ENCODE peak calls at places on chromosomes 2 and 18, in six cellular contexts. G is stimulated activated CD4-positive, alpha-beta T cell treated with anti-CD3 and anti-CD28 coated beads, Interleukin-4, amount 100 ng/mL, for 24 hours; F is AG10803; K is Calu3; W is activated T-cell treated with anti-CD3 and anti-CD28 coated beads for 24 hours; A is glutamatergic neuron. T is an unnamed sample.

GRCh38 chr2:118614856-118615255 is 232.6 kb downstream of the EN1 start:
- DNase-seq in A (no peak), G (no peak), F (peak; percentile 90), K (no peak), W (no peak), T (peak; percentile 61)

GRCh38 chr2:2919574-2920365 is 457.8 kb downstream of the EIPR1 start:
- DNase-seq in G (no peak), W (no peak), A (peak; percentile 85), F (no peak), K (no peak), T (no peak)

GRCh38 chr2:165435611-165436010 is 33.9 kb upstream of the CSRNP3 start:
- DNase-seq in F (no peak), G (no peak), W (no peak), A (no peak), K (no peak), T (no peak)

GRCh38 chr2:95054016-95054415 is 28.5 kb downstream of the MAL start:
- DNase-seq in A (no peak), K (no peak), F (no peak), W (no peak), G (no peak), T (no peak)

GRCh38 chr2:134228493-134228903 is 25.4 kb upstream of the MGAT5 start:
- DNase-seq in W (no peak), A (no peak), K (peak; percentile 50), G (no peak), F (no peak), T (no peak)

GRCh38 chr2:5507374-5507773 is 184.8 kb upstream of the SOX11 start:
- DNase-seq in G (no peak), A (no peak), K (no peak), W (no peak), F (no peak), T (no peak)

GRCh38 chr2:167509585-167509984 is 621.3 kb downstream of the XIRP2 start:
- DNase-seq in G (no peak), F (peak; percentile 13), A (no peak), W (no peak), K (no peak), T (peak; percentile 14)

GRCh38 chr18:3450358-3451107 is 561 bp downstream of the TGIF1 start:
- DNase-seq in K (peak; percentile 36), F (peak; percentile 78), A (peak; percentile 63), W (peak; percentile 44), G (peak; percentile 72), T (peak; percentile 86)

GRCh38 chr2:11831415-11831814 is 85.0 kb downstream of the LPIN1 start:
- DNase-seq in F (no peak), W (no peak), K (no peak), A (no peak), G (no peak), T (no peak)

GRCh38 chr2:53130441-53130943 is 637.1 kb upstream of the CHAC2 start:
- DNase-seq in F (peak; percentile 67), W (no peak), A (no peak), K (no peak), G (no peak), T (peak; percentile 51)

GRCh38 chr2:36779462-36779861 is 83.0 kb downstream of the VIT start:
- DNase-seq in F (no peak), W (no peak), A (no peak), G (no peak), K (no peak), T (no peak)